ENCODE peak calls at places on chromosomes 1 and 21, in six cellular contexts. M, V, A, B, R and E are unnamed samples.

GRCh38 chr1:164611754-164612642 is 53.0 kb downstream of the PBX1 start:
- DNase-seq in R (no peak), A (no peak), M (peak; percentile 71), B (no peak), V (peak; percentile 90), E (no peak)

GRCh38 chr1:65292861-65293593 is 16.3 kb upstream of the DNAJC6 start:
- DNase-seq in R (no peak), B (no peak), A (peak; percentile 68), M (no peak), V (no peak), E (no peak)

GRCh38 chr21:42132183-42132582 is 61.1 kb downstream of the UMODL1 start:
- DNase-seq in A (no peak), M (no peak), R (no peak), B (no peak), V (no peak), E (no peak)

GRCh38 chr1:156006666-156007376 is 13.9 kb downstream of the SSR2 start:
- DNase-seq in B (no peak), V (no peak), A (no peak), M (no peak), R (no peak), E (no peak)

GRCh38 chr1:98422821-98423220 is 238.7 kb upstream of the SNX7 start:
- DNase-seq in A (no peak), V (no peak), M (no peak), B (no peak), R (no peak), E (no peak)

GRCh38 chr1:27360159-27361043 is 6.4 kb downstream of the MAP3K6 start:
- DNase-seq in B (no peak), V (no peak), A (peak; percentile 87), M (no peak), R (no peak), E (no peak)

GRCh38 chr1:153572569-153573015 is 6.9 kb upstream of the S100A2 start:
- DNase-seq in R (peak; percentile 43), V (peak; percentile 72), B (peak; percentile 37), A (no peak), M (peak; percentile 84), E (no peak)

GRCh38 chr1:8364528-8365442 is 46.9 kb downstream of the SLC45A1 start:
- DNase-seq in V (no peak), A (peak; percentile 34), R (no peak), B (no peak), M (no peak), E (no peak)

GRCh38 chr1:174160109-174160473 is 771 bp downstream of the RABGAP1L start:
- DNase-seq in R (no peak), B (no peak), A (peak; percentile 58), V (peak; percentile 55), M (no peak), E (no peak)

GRCh38 chr21:38869946-38870345 is 64.2 kb downstream of the ETS2 start:
- DNase-seq in V (peak; percentile 39), B (no peak), M (no peak), R (no peak), A (no peak), E (no peak)

GRCh38 chr21:45819478-45820170 is 161.9 kb upstream of the COL6A1 start:
- DNase-seq in A (no peak), R (no peak), V (no peak), B (no peak), M (no peak), E (no peak)

GRCh38 chr1:37477198-37477931 is 3.0 kb downstream of the ZC3H12A start:
- DNase-seq in A (peak; percentile 28), V (peak; percentile 31), R (no peak), M (no peak), B (peak; percentile 81), E (peak; percentile 32)

GRCh38 chr1:46064708-46065107 is 67.7 kb downstream of the PIK3R3 start:
- DNase-seq in A (no peak), V (no peak), B (no peak), M (no peak), R (no peak), E (no peak)

GRCh38 chr1:97308131-97308530 is 586.5 kb downstream of the PTBP2 start:
- DNase-seq in A (no peak), V (no peak), M (no peak), R (no peak), B (no peak), E (no peak)

GRCh38 chr21:34986561-34987533 is 62.3 kb downstream of the RUNX1 start:
- DNase-seq in A (no peak), R (peak; percentile 15), M (peak; percentile 93), V (peak; percentile 84), B (peak; percentile 72), E (peak; percentile 54)

GRCh38 chr1:14506471-14506870 is 92.0 kb upstream of the KAZN start:
- DNase-seq in B (no peak), A (no peak), V (no peak), M (no peak), R (no peak), E (no peak)

GRCh38 chr1:6471086-6471841 is 5.3 kb upstream of the TNFRSF25 start:
- DNase-seq in R (no peak), M (peak; percentile 58), B (no peak), V (no peak), A (peak; percentile 95), E (no peak)

GRCh38 chr1:48202030-48202752 is 20.3 kb upstream of the SLC5A9 start:
- DNase-seq in M (peak; percentile 37), B (no peak), R (no peak), V (peak; percentile 45), A (peak; percentile 62), E (peak; percentile 70)

GRCh38 chr1:169361281-169361680 is 6.3 kb downstream of the NME7 start:
- DNase-seq in R (no peak), V (no peak), M (no peak), B (no peak), A (no peak), E (no peak)

GRCh38 chr1:233487415-233487814 is 126.5 kb upstream of the KCNK1 start:
- DNase-seq in A (no peak), M (no peak), V (no peak), R (no peak), B (no peak), E (no peak)

GRCh38 chr1:155003227-155003765 is 694 bp downstream of the ZBTB7B start:
- DNase-seq in V (no peak), A (no peak), B (no peak), R (no peak), M (no peak), E (no peak)

GRCh38 chr1:78236711-78237110 is 190.9 kb downstream of the GIPC2 start:
- DNase-seq in B (no peak), V (no peak), M (no peak), A (no peak), R (no peak), E (no peak)

GRCh38 chr1:47968489-47968888 is 28.7 kb downstream of the TRABD2B start:
- DNase-seq in A (no peak), V (no peak), M (no peak), B (no peak), R (no peak), E (no peak)

GRCh38 chr1:238438296-238439275 is 547.9 kb upstream of the ZP4 start:
- DNase-seq in B (no peak), A (no peak), V (no peak), M (no peak), R (no peak), E (no peak)

GRCh38 chr1:202217516-202217915 is 23.9 kb downstream of the LGR6 start:
- DNase-seq in R (no peak), M (no peak), B (no peak), A (no peak), V (no peak), E (no peak)

DNA sequence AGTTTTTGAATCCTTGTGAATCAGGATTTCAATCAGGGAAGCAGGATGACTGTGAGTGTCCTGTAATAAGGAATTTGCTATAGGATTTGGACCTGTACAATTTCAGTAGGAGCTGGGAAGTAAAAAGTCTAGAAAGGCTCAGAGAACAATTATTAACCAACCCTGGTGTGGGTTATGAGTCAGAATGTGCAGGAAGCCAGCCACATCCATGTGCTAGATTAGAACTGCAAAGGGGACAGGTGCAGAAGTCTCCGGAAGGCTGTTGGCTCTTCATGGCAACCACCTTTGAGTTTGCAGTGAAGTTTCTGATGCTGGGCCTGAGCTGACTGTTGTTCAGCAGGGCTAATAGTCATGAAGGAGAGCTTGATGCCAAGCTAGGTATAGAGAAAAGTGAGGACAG is 70.7 kb downstream of the SPATA46 start:
- DNase-seq in A (no peak), B (no peak), R (no peak), M (no peak), V (peak; percentile 12), E (no peak)
- TF ChIP-seq ZNF274 in A (no peak), B (no peak), R (no peak), M (no peak), V (no peak), E (no peak)

GRCh38 chr1:183869671-183870070 is 64.8 kb downstream of the RGL1 start:
- DNase-seq in R (no peak), A (no peak), B (no peak), V (no peak), M (no peak), E (no peak)
- H3K4me1 ChIP-seq in R (peaks cover 5% of the 10 kb centered on the region), A (no peaks in the 10 kb centered on the region), B (peaks cover 4% of the 10 kb centered on the region), V (peaks cover 14% of the 10 kb centered on the region), M (peaks cover 7% of the 10 kb centered on the region), E (no peaks in the 10 kb centered on the region)

GRCh38 chr1:170967042-170967910 is 31.9 kb downstream of the MROH9 start:
- DNase-seq in M (peak; percentile 32), R (no peak), A (no peak), V (peak; percentile 25), B (no peak), E (peak; percentile 51)
- TF ChIP-seq ZNF274 in M (no peak), R (no peak), A (no peak), V (no peak), B (no peak), E (no peak)

GRCh38 chr1:15947382-15948090 is 28.4 kb downstream of the ZBTB17 start:
- DNase-seq in A (no peak), M (no peak), B (no peak), R (no peak), V (no peak), E (no peak)
- H3K4me1 ChIP-seq in A (peaks cover 71% of the 10 kb centered on the region), M (peaks cover 40% of the 10 kb centered on the region), B (peaks cover 40% of the 10 kb centered on the region), R (peaks cover 25% of the 10 kb centered on the region), V (peaks cover 11% of the 10 kb centered on the region), E (peaks cover 17% of the 10 kb centered on the region)

GRCh38 chr1:3684031-3684430 is 31.7 kb downstream of the TP73 start:
- DNase-seq in M (no peak), B (no peak), V (no peak), R (no peak), A (peak; percentile 85), E (no peak)
- TF ChIP-seq ZNF274 in M (no peak), B (no peak), V (no peak), R (no peak), A (no peak), E (no peak)

GRCh38 chr1:1324524-1325287 is at the start of the genes CPTP and INTS11:
- DNase-seq in B (peak; percentile 61), M (peak; percentile 76), V (peak; percentile 79), A (peak; percentile 97), R (no peak), E (peak; percentile 68)
- H3K4me1 ChIP-seq in B (peaks cover 10% of the 10 kb centered on the region), M (peaks cover 24% of the 10 kb centered on the region), V (peaks cover 23% of the 10 kb centered on the region), A (peaks cover 90% of the 10 kb centered on the region), R (peaks cover 13% of the 10 kb centered on the region), E (peaks cover 9% of the 10 kb centered on the region)

DNA sequence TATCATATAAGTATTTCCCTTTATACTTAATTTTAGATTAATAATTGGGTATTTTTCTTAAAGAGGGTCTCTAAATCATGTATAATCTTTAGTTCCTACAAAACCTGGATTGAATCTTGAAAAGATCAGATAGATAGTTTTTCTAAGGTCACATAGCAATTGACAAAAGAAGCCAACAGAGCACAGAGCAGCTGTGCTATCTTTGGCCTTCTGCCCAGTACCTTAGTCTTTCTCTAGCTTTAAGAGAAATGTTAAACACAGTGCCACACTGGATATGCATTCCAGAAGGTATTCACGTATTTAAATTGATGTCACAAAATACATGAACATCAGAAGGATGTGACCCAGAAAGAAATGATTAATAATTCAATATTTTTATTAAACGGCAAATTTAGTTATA is 86.8 kb downstream of the C21orf91 start:
- DNase-seq in B (no peak), A (no peak), M (no peak), R (no peak), V (no peak), E (no peak)
- TF ChIP-seq ZNF274 in B (no peak), A (no peak), M (no peak), R (no peak), V (no peak), E (no peak)